ENCODE peak calls at places on chromosome X, in seven cellular contexts. D, B, Z, V, Q, F and Y are unnamed samples.

GRCh38 chrX:39331062-39331704 is 529.9 kb downstream of the MID1IP1 start:
- DNase-seq in D (no peak), B (no peak), Z (peak; percentile 38), V (no peak), Q (no peak), F (peak; percentile 0), Y (peak; percentile 73)

GRCh38 chrX:15947648-15948317 is 93.2 kb upstream of the AP1S2 start:
- DNase-seq in D (peak; percentile 71), B (no peak), Z (peak; percentile 16), V (no peak), Q (no peak), F (peak; percentile 84), Y (no peak)

GRCh38 chrX:125953769-125954168 is 212.3 kb downstream of the DCAF12L2 start:
- DNase-seq in D (no peak), B (no peak), Z (no peak), V (no peak), Q (no peak), F (no peak), Y (no peak)

GRCh38 chrX:40065291-40066046 is 32.3 kb downstream of the BCOR start:
- DNase-seq in D (no peak), B (no peak), Z (no peak), V (no peak), Q (no peak), F (no peak), Y (no peak)

GRCh38 chrX:150041208-150041607 is 102.9 kb upstream of the EOLA2 start:
- DNase-seq in D (no peak), B (no peak), Z (no peak), V (no peak), Q (no peak), F (no peak), Y (no peak)

GRCh38 chrX:10633722-10634121 is 13.3 kb upstream of the MID1 start:
- DNase-seq in D (peak; percentile 50), B (no peak), Z (peak; percentile 82), V (no peak), Q (no peak), F (peak; percentile 84), Y (no peak)

GRCh38 chrX:9865804-9866471 is 79.7 kb downstream of the SHROOM2 start:
- DNase-seq in D (no peak), B (no peak), Z (peak; percentile 69), V (no peak), Q (no peak), F (peak; percentile 68), Y (no peak)

GRCh38 chrX:37712458-37712857 is 26.9 kb downstream of the XK start:
- DNase-seq in D (no peak), B (no peak), Z (no peak), V (no peak), Q (no peak), F (no peak), Y (no peak)

GRCh38 chrX:17861496-17862011 is 456 bp upstream of the RAI2 start:
- DNase-seq in D (no peak), B (no peak), Z (no peak), V (no peak), Q (no peak), F (no peak), Y (no peak)

GRCh38 chrX:133574716-133575115 is 159.4 kb upstream of the GPC4 start:
- DNase-seq in D (no peak), B (no peak), Z (no peak), V (no peak), Q (no peak), F (no peak), Y (no peak)

GRCh38 chrX:13051529-13052172 is 7.2 kb upstream of the FAM9C start:
- DNase-seq in D (no peak), B (no peak), Z (no peak), V (no peak), Q (no peak), F (peak; percentile 27), Y (no peak)

GRCh38 chrX:9341305-9342201 is 123.3 kb upstream of the TBL1X start:
- DNase-seq in D (no peak), B (peak; percentile 51), Z (peak; percentile 26), V (peak; percentile 81), Q (no peak), F (peak; percentile 22), Y (peak; percentile 63)

GRCh38 chrX:155046129-155046810 is 19.6 kb downstream of the FUNDC2 start:
- DNase-seq in D (no peak), B (no peak), Z (no peak), V (no peak), Q (no peak), F (no peak), Y (no peak)

GRCh38 chrX:7068939-7069367 is 78.6 kb upstream of the STS start:
- DNase-seq in D (no peak), B (no peak), Z (no peak), V (no peak), Q (no peak), F (no peak), Y (no peak)

GRCh38 chrX:9538544-9539045 is 73.7 kb downstream of the TBL1X start:
- DNase-seq in D (no peak), B (no peak), Z (no peak), V (no peak), Q (no peak), F (no peak), Y (no peak)

GRCh38 chrX:78555401-78555980 is 103.6 kb downstream of the RTL3 start:
- DNase-seq in D (no peak), B (no peak), Z (no peak), V (no peak), Q (no peak), F (no peak), Y (no peak)